ENCODE peak calls at places on chromosomes 6 and 20, in eight cellular contexts. One of them, this sample, is unnamed.

GRCh38 chr6:35080016-35080680 is 61.0 kb downstream of the TCP11 start:
- DNase-seq in IMR-90: no peak
- DNase-seq in SJSA1: no peak
- DNase-seq in mesenchymal stem cell: no peak
- DNase-seq in lower lobe of right lung: no peak
- DNase-seq in ascending aorta: no peak
- DNase-seq in pancreas: no peak
- DNase-seq in adrenal gland: peak; percentile 7
- DNase-seq in this sample: no peak

GRCh38 chr6:166439366-166440091 is 56.8 kb upstream of the MPC1 start:
- DNase-seq in IMR-90: no peak
- DNase-seq in SJSA1: no peak
- DNase-seq in mesenchymal stem cell: no peak
- DNase-seq in lower lobe of right lung: no peak
- DNase-seq in ascending aorta: no peak
- DNase-seq in pancreas: no peak
- DNase-seq in adrenal gland: peak; percentile 27
- DNase-seq in this sample: no peak

GRCh38 chr6:71226151-71226550 is 62.5 kb upstream of the OGFRL1 start:
- DNase-seq in IMR-90: no peak
- DNase-seq in SJSA1: no peak
- DNase-seq in mesenchymal stem cell: no peak
- DNase-seq in lower lobe of right lung: no peak
- DNase-seq in ascending aorta: no peak
- DNase-seq in pancreas: no peak
- DNase-seq in adrenal gland: no peak
- DNase-seq in this sample: no peak

GRCh38 chr6:128280960-128281359 is 239.4 kb downstream of the PTPRK start:
- DNase-seq in IMR-90: no peak
- DNase-seq in SJSA1: no peak
- DNase-seq in mesenchymal stem cell: no peak
- DNase-seq in lower lobe of right lung: no peak
- DNase-seq in ascending aorta: no peak
- DNase-seq in pancreas: no peak
- DNase-seq in adrenal gland: no peak
- DNase-seq in this sample: no peak

GRCh38 chr6:128822271-128822670 is 60.7 kb upstream of the LAMA2 start:
- DNase-seq in IMR-90: peak; percentile 68
- DNase-seq in SJSA1: peak; percentile 4
- DNase-seq in mesenchymal stem cell: peak; percentile 65
- DNase-seq in lower lobe of right lung: no peak
- DNase-seq in ascending aorta: no peak
- DNase-seq in pancreas: no peak
- DNase-seq in adrenal gland: no peak
- DNase-seq in this sample: no peak

GRCh38 chr6:47352169-47352568 is 42.5 kb upstream of the TNFRSF21 start:
- DNase-seq in IMR-90: no peak
- DNase-seq in SJSA1: no peak
- DNase-seq in mesenchymal stem cell: no peak
- DNase-seq in lower lobe of right lung: no peak
- DNase-seq in ascending aorta: no peak
- DNase-seq in pancreas: no peak
- DNase-seq in adrenal gland: no peak
- DNase-seq in this sample: no peak

GRCh38 chr6:137013031-137013430 is 31.7 kb downstream of the IL20RA start:
- DNase-seq in IMR-90: no peak
- DNase-seq in SJSA1: no peak
- DNase-seq in mesenchymal stem cell: no peak
- DNase-seq in lower lobe of right lung: no peak
- DNase-seq in ascending aorta: no peak
- DNase-seq in pancreas: no peak
- DNase-seq in adrenal gland: no peak
- DNase-seq in this sample: no peak

GRCh38 chr20:44091026-44091425 is 96.0 kb downstream of the JPH2 start:
- DNase-seq in IMR-90: no peak
- DNase-seq in SJSA1: no peak
- DNase-seq in mesenchymal stem cell: no peak
- DNase-seq in lower lobe of right lung: no peak
- DNase-seq in ascending aorta: no peak
- DNase-seq in pancreas: no peak
- DNase-seq in adrenal gland: no peak
- DNase-seq in this sample: no peak

GRCh38 chr6:36139431-36139830 is 9.1 kb downstream of the MAPK13 start:
- DNase-seq in IMR-90: no peak
- DNase-seq in SJSA1: no peak
- DNase-seq in mesenchymal stem cell: no peak
- DNase-seq in lower lobe of right lung: no peak
- DNase-seq in ascending aorta: no peak
- DNase-seq in pancreas: no peak
- DNase-seq in adrenal gland: no peak
- DNase-seq in this sample: no peak

GRCh38 chr6:151036869-151037680 is 171.6 kb downstream of the MTHFD1L start:
- DNase-seq in IMR-90: peak; percentile 38
- DNase-seq in SJSA1: no peak
- DNase-seq in mesenchymal stem cell: no peak
- DNase-seq in lower lobe of right lung: no peak
- DNase-seq in ascending aorta: no peak
- DNase-seq in pancreas: no peak
- DNase-seq in adrenal gland: no peak
- DNase-seq in this sample: no peak

GRCh38 chr6:293185-294174 is 1.2 kb downstream of the DUSP22 start:
- DNase-seq in IMR-90: no peak
- DNase-seq in SJSA1: no peak
- DNase-seq in mesenchymal stem cell: peak; percentile 58
- DNase-seq in lower lobe of right lung: no peak
- DNase-seq in ascending aorta: no peak
- DNase-seq in pancreas: peak; percentile 44
- DNase-seq in adrenal gland: no peak
- DNase-seq in this sample: no peak

GRCh38 chr6:3231213-3232016 is 4.0 kb upstream of the TUBB2B start:
- DNase-seq in IMR-90: peak; percentile 74
- DNase-seq in SJSA1: peak; percentile 73
- DNase-seq in mesenchymal stem cell: peak; percentile 81
- DNase-seq in lower lobe of right lung: peak; percentile 69
- DNase-seq in ascending aorta: no peak
- DNase-seq in pancreas: peak; percentile 90
- DNase-seq in adrenal gland: peak; percentile 77
- DNase-seq in this sample: no peak

GRCh38 chr6:37180075-37180474 is 10.1 kb downstream of the PIM1 start:
- DNase-seq in IMR-90: no peak
- DNase-seq in SJSA1: no peak
- DNase-seq in mesenchymal stem cell: no peak
- DNase-seq in lower lobe of right lung: no peak
- DNase-seq in ascending aorta: no peak
- DNase-seq in pancreas: no peak
- DNase-seq in adrenal gland: no peak
- DNase-seq in this sample: no peak
- H3K4me3 ChIP-seq in IMR-90: no peak overlapping the region
- H3K4me3 ChIP-seq in SJSA1: no peak overlapping the region
- H3K4me3 ChIP-seq in mesenchymal stem cell: no peak overlapping the region
- H3K4me3 ChIP-seq in lower lobe of right lung: no peak overlapping the region
- H3K4me3 ChIP-seq in ascending aorta: no peak overlapping the region
- H3K4me3 ChIP-seq in pancreas: no peak overlapping the region
- H3K4me3 ChIP-seq in adrenal gland: no peak overlapping the region
- H3K4me3 ChIP-seq in this sample: no peak overlapping the region

GRCh38 chr6:85453490-85453889 is 3.6 kb downstream of the NT5E start:
- DNase-seq in IMR-90: no peak
- DNase-seq in SJSA1: no peak
- DNase-seq in mesenchymal stem cell: no peak
- DNase-seq in lower lobe of right lung: no peak
- DNase-seq in ascending aorta: no peak
- DNase-seq in pancreas: no peak
- DNase-seq in adrenal gland: no peak
- DNase-seq in this sample: no peak

GRCh38 chr6:85450578-85450884 is 648 bp downstream of the NT5E start:
- DNase-seq in IMR-90: no peak
- DNase-seq in SJSA1: no peak
- DNase-seq in mesenchymal stem cell: peak; percentile 64
- DNase-seq in lower lobe of right lung: no peak
- DNase-seq in ascending aorta: no peak
- DNase-seq in pancreas: no peak
- DNase-seq in adrenal gland: no peak
- DNase-seq in this sample: no peak

GRCh38 chr6:85452441-85452881 is 2.6 kb downstream of the NT5E start:
- DNase-seq in IMR-90: peak; percentile 93
- DNase-seq in SJSA1: peak; percentile 73
- DNase-seq in mesenchymal stem cell: peak; percentile 95
- DNase-seq in lower lobe of right lung: no peak
- DNase-seq in ascending aorta: no peak
- DNase-seq in pancreas: no peak
- DNase-seq in adrenal gland: no peak
- DNase-seq in this sample: no peak

GRCh38 chr6:85451586-85452306 is 1.9 kb downstream of the NT5E start:
- DNase-seq in IMR-90: no peak
- DNase-seq in SJSA1: peak; percentile 70
- DNase-seq in mesenchymal stem cell: peak; percentile 61
- DNase-seq in lower lobe of right lung: no peak
- DNase-seq in ascending aorta: no peak
- DNase-seq in pancreas: no peak
- DNase-seq in adrenal gland: no peak
- DNase-seq in this sample: no peak

GRCh38 chr6:85453052-85453451 is 3.2 kb downstream of the NT5E start:
- DNase-seq in IMR-90: no peak
- DNase-seq in SJSA1: no peak
- DNase-seq in mesenchymal stem cell: no peak
- DNase-seq in lower lobe of right lung: no peak
- DNase-seq in ascending aorta: no peak
- DNase-seq in pancreas: no peak
- DNase-seq in adrenal gland: no peak
- DNase-seq in this sample: no peak
- H3K4me1 ChIP-seq in IMR-90: peaks cover 37% of the 10 kb centered on the region
- H3K4me1 ChIP-seq in SJSA1: peaks cover 53% of the 10 kb centered on the region
- H3K4me1 ChIP-seq in mesenchymal stem cell: peaks cover 17% of the 10 kb centered on the region
- H3K4me1 ChIP-seq in lower lobe of right lung: peaks cover 41% of the 10 kb centered on the region
- H3K4me1 ChIP-seq in ascending aorta: peaks cover 20% of the 10 kb centered on the region
- H3K4me1 ChIP-seq in pancreas: peaks cover 7% of the 10 kb centered on the region
- H3K4me1 ChIP-seq in adrenal gland: peaks cover 10% of the 10 kb centered on the region
- H3K4me1 ChIP-seq in this sample: peaks cover 7% of the 10 kb centered on the region

DNA sequence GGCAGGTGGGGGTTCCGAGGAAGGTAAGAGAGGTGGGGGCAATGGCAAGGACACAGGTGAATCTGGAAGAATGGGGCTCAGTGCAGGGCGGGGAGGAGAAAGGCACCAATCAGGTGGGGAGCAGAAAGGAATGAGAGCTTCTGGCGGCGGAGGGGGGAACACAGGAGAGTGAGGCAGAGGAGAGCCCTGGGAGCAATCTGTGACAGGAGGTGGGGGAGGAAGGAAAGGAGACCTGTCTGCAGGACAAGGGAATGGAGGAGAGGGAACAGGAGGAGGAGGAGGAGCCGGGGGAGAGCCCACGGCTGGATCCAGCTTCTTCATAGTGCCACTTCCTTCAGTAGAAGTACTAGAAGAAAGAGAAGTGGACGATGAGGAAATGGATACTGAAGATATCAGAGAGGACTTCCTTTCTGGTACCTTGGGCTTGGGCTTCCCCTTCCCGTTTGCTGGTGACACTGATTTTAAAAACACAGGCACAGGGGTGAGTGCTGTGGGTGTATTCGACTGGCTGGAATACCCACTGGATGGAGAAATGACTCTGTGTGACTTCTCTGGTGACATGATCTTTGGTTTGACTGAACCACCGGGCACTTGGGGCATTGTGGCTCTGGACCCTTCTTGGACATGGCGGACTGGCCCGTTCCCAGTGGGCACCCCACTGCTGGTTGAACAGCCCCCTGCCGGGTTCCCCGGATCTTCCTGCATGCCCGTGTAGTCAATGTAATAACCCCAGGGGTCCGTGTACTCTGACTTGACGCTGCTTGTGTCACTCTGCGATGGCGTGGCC is 27.4 kb downstream of the HEBP2 start:
- DNase-seq in IMR-90: no peak
- DNase-seq in SJSA1: no peak
- DNase-seq in mesenchymal stem cell: no peak
- DNase-seq in lower lobe of right lung: peak; percentile 51
- DNase-seq in ascending aorta: no peak
- DNase-seq in pancreas: no peak
- DNase-seq in adrenal gland: no peak
- DNase-seq in this sample: no peak
- H3K36me3 ChIP-seq in IMR-90: peaks cover 11% of the 10 kb centered on the region
- H3K36me3 ChIP-seq in SJSA1: peaks cover 22% of the 10 kb centered on the region
- H3K36me3 ChIP-seq in mesenchymal stem cell: peaks cover 43% of the 10 kb centered on the region
- H3K36me3 ChIP-seq in lower lobe of right lung: peaks cover 37% of the 10 kb centered on the region
- H3K36me3 ChIP-seq in ascending aorta: no peaks in the 10 kb centered on the region
- H3K36me3 ChIP-seq in pancreas: no peaks in the 10 kb centered on the region
- H3K36me3 ChIP-seq in adrenal gland: no peaks in the 10 kb centered on the region
- H3K36me3 ChIP-seq in this sample: no peaks in the 10 kb centered on the region

GRCh38 chr6:31005249-31006020 is 4.8 kb upstream of the MUC22 start:
- DNase-seq in IMR-90: no peak
- DNase-seq in SJSA1: no peak
- DNase-seq in mesenchymal stem cell: no peak
- DNase-seq in lower lobe of right lung: peak; percentile 58
- DNase-seq in ascending aorta: no peak
- DNase-seq in pancreas: no peak
- DNase-seq in adrenal gland: no peak
- DNase-seq in this sample: no peak

GRCh38 chr6:30998785-30999184 is 11.5 kb upstream of the MUC22 start:
- DNase-seq in IMR-90: no peak
- DNase-seq in SJSA1: no peak
- DNase-seq in mesenchymal stem cell: no peak
- DNase-seq in lower lobe of right lung: no peak
- DNase-seq in ascending aorta: no peak
- DNase-seq in pancreas: no peak
- DNase-seq in adrenal gland: no peak
- DNase-seq in this sample: no peak

GRCh38 chr6:31004794-31005193 is 5.5 kb upstream of the MUC22 start:
- DNase-seq in IMR-90: no peak
- DNase-seq in SJSA1: no peak
- DNase-seq in mesenchymal stem cell: no peak
- DNase-seq in lower lobe of right lung: no peak
- DNase-seq in ascending aorta: no peak
- DNase-seq in pancreas: no peak
- DNase-seq in adrenal gland: no peak
- DNase-seq in this sample: no peak

GRCh38 chr6:31004285-31004684 is 6.0 kb upstream of the MUC22 start:
- DNase-seq in IMR-90: no peak
- DNase-seq in SJSA1: no peak
- DNase-seq in mesenchymal stem cell: no peak
- DNase-seq in lower lobe of right lung: no peak
- DNase-seq in ascending aorta: no peak
- DNase-seq in pancreas: no peak
- DNase-seq in adrenal gland: no peak
- DNase-seq in this sample: no peak

DNA sequence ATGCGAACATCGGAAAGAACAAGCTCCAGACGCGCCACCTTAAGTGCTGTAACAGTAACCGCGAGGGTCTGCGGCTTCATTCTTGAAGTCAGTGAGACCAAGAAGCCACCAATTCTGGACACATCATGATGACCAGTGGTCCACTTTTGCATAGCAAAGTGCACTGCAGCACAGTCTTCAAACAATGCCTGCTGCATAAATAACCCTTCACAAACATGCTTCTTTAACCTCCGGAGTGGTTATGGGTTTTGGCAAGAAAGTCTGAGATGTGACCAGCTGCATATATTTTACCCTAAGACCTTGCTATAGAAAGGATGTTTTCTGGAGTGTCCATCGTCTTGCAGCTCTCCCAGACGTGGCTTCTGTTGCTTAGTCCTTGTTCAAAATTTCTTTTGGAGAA is 8.8 kb upstream of the MUC22 start:
- DNase-seq in IMR-90: no peak
- DNase-seq in SJSA1: no peak
- DNase-seq in mesenchymal stem cell: no peak
- DNase-seq in lower lobe of right lung: no peak
- DNase-seq in ascending aorta: no peak
- DNase-seq in pancreas: no peak
- DNase-seq in adrenal gland: no peak
- DNase-seq in this sample: no peak
- H3K4me3 ChIP-seq in IMR-90: no peak overlapping the region
- H3K4me3 ChIP-seq in SJSA1: no peak overlapping the region
- H3K4me3 ChIP-seq in mesenchymal stem cell: no peak overlapping the region
- H3K4me3 ChIP-seq in lower lobe of right lung: no peak overlapping the region
- H3K4me3 ChIP-seq in ascending aorta: no peak overlapping the region
- H3K4me3 ChIP-seq in pancreas: no peak overlapping the region
- H3K4me3 ChIP-seq in adrenal gland: no peak overlapping the region
- H3K4me3 ChIP-seq in this sample: no peak overlapping the region

GRCh38 chr6:62009445-62009844 is 276.6 kb downstream of the KHDRBS2 start:
- DNase-seq in IMR-90: no peak
- DNase-seq in SJSA1: no peak
- DNase-seq in mesenchymal stem cell: no peak
- DNase-seq in lower lobe of right lung: no peak
- DNase-seq in ascending aorta: no peak
- DNase-seq in pancreas: no peak
- DNase-seq in adrenal gland: no peak
- DNase-seq in this sample: no peak
- H3K4me1 ChIP-seq in IMR-90: no peaks in the 10 kb centered on the region
- H3K4me1 ChIP-seq in SJSA1: no peaks in the 10 kb centered on the region
- H3K4me1 ChIP-seq in mesenchymal stem cell: no peaks in the 10 kb centered on the region
- H3K4me1 ChIP-seq in lower lobe of right lung: no peaks in the 10 kb centered on the region
- H3K4me1 ChIP-seq in ascending aorta: no peaks in the 10 kb centered on the region
- H3K4me1 ChIP-seq in pancreas: no peaks in the 10 kb centered on the region
- H3K4me1 ChIP-seq in adrenal gland: no peaks in the 10 kb centered on the region
- H3K4me1 ChIP-seq in this sample: no peaks in the 10 kb centered on the region